ENCODE peak calls at places on chromosomes 6 and 20, in five cellular contexts. C is SW480; W is DMS153; A is activated CD4-positive, alpha-beta T cell treated with anti-CD3 and anti-CD28 coated beads for 36 hours; J is HTR-8/SVneo. E is an unnamed sample.

GRCh38 chr20:39893013-39893685 is 795.9 kb downstream of the MAFB start:
- DNase-seq in W (no peak), A (no peak), C (peak), J (no peak), E (no peak)

GRCh38 chr6:90466191-90466940 is 120.5 kb downstream of the MAP3K7 start:
- DNase-seq in J (no peak), A (peak), C (no peak), W (no peak), E (no peak)

GRCh38 chr6:117481926-117482239 is 591 bp upstream of the DCBLD1 start:
- DNase-seq in C (peak), A (no peak), W (no peak), J (no peak), E (no peak)

GRCh38 chr20:51341581-51341980 is 200.9 kb downstream of the NFATC2 start:
- DNase-seq in C (no peak), W (no peak), J (no peak), A (no peak), E (no peak)

GRCh38 chr6:119395192-119395591 is 45.6 kb upstream of the MAN1A1 start:
- DNase-seq in W (no peak), J (no peak), C (no peak), A (no peak), E (no peak)

GRCh38 chr20:61956396-61957342 is 109.0 kb downstream of the TAF4 start:
- DNase-seq in W (peak), A (no peak), J (no peak), C (no peak), E (no peak)

GRCh38 chr6:168122011-168122410 is 43.0 kb upstream of the FRMD1 start:
- DNase-seq in W (no peak), C (no peak), J (no peak), A (no peak), E (no peak)

GRCh38 chr20:63315982-63316491 is 23.1 kb downstream of the COL20A1 start:
- DNase-seq in W (no peak), C (no peak), J (no peak), A (peak), E (no peak)

GRCh38 chr6:32081676-32082075 is 27.5 kb downstream of the TNXB start:
- DNase-seq in A (no peak), C (no peak), W (no peak), J (no peak), E (no peak)

GRCh38 chr6:81166770-81167169 is 585.7 kb downstream of the TENT5A start:
- DNase-seq in C (no peak), W (no peak), J (no peak), A (no peak), E (no peak)

GRCh38 chr20:62374431-62375152 is 7.5 kb upstream of the LAMA5 start:
- DNase-seq in A (no peak), J (no peak), C (no peak), W (no peak), E (no peak)

GRCh38 chr6:78300885-78301284 is 566.5 kb upstream of the IRAK1BP1 start:
- DNase-seq in J (no peak), W (no peak), A (no peak), C (peak), E (no peak)

GRCh38 chr6:41658551-41659069 is 20.3 kb downstream of the MDFI start:
- DNase-seq in C (no peak), J (no peak), A (no peak), W (no peak), E (no peak)

GRCh38 chr20:13684566-13685222 is 46.0 kb upstream of the TASP1 start:
- DNase-seq in J (no peak), A (no peak), C (no peak), W (no peak), E (no peak)

GRCh38 chr6:131107166-131107565 is 28.1 kb upstream of the AKAP7 start:
- DNase-seq in A (no peak), J (peak), C (no peak), W (no peak), E (no peak)